ENCODE peak calls at places on chromosomes 2 and 18, in five cellular contexts. T is IMR-90, J is sciatic nerve, Z is hypothalamus, H is nephron progenitor cell. M is an unnamed sample.

GRCh38 chr18:56973487-56973886 is 173.4 kb upstream of the BOD1L2 start:
- DNase-seq in T (peak), J (no peak), Z (no peak), H (no peak), M (no peak)

GRCh38 chr18:38611036-38611964 is 1045.7 kb upstream of the CELF4 start:
- DNase-seq in T (no peak), J (no peak), Z (no peak), H (no peak), M (peak)

GRCh38 chr18:40852406-40852805 is 1102.6 kb upstream of the PIK3C3 start:
- DNase-seq in T (no peak), J (no peak), Z (no peak), H (no peak), M (no peak)

GRCh38 chr18:54692463-54692862 is 101.4 kb downstream of the DYNAP start:
- DNase-seq in T (no peak), J (no peak), Z (no peak), H (no peak), M (no peak)

GRCh38 chr2:127174176-127174575 is 45.9 kb downstream of the CYP27C1 start:
- DNase-seq in T (peak), J (peak), Z (no peak), H (no peak), M (no peak)

GRCh38 chr2:42974697-42975357 is 182.4 kb upstream of the HAAO start:
- DNase-seq in T (peak), J (peak), Z (peak), H (peak), M (peak)

GRCh38 chr2:1548910-1549673 is 135.8 kb downstream of the TPO start:
- DNase-seq in T (peak), J (no peak), Z (no peak), H (no peak), M (no peak)

GRCh38 chr2:68320118-68320641 is 431 bp upstream of the CNRIP1 start:
- DNase-seq in T (no peak), J (no peak), Z (no peak), H (peak), M (peak)

GRCh38 chr2:216299588-216299987 is 72.7 kb downstream of the MARCHF4 start:
- DNase-seq in T (peak), J (no peak), Z (no peak), H (no peak), M (no peak)

GRCh38 chr18:50458796-50459195 is 84.0 kb downstream of the SKA1 start:
- DNase-seq in T (no peak), J (no peak), Z (no peak), H (no peak), M (no peak)

GRCh38 chr2:54904836-54905235 is 145.4 kb downstream of the RTN4 start:
- DNase-seq in T (no peak), J (no peak), Z (no peak), H (no peak), M (no peak)

GRCh38 chr18:48263913-48264506 is 145.2 kb downstream of the ZBTB7C start:
- DNase-seq in T (no peak), J (no peak), Z (no peak), H (no peak), M (peak)

GRCh38 chr2:36294290-36294689 is 61.3 kb upstream of the CRIM1 start:
- DNase-seq in T (no peak), J (no peak), Z (no peak), H (no peak), M (peak)

GRCh38 chr2:189210250-189211075 is 30.9 kb upstream of the COL5A2 start:
- DNase-seq in T (peak), J (peak), Z (no peak), H (no peak), M (no peak)

GRCh38 chr2:216298719-216299118 is 73.6 kb downstream of the MARCHF4 start:
- DNase-seq in T (peak), J (no peak), Z (no peak), H (no peak), M (no peak)

GRCh38 chr2:37645363-37645762 is 26.1 kb downstream of the CDC42EP3 start:
- DNase-seq in T (peak), J (no peak), Z (no peak), H (no peak), M (peak)

GRCh38 chr18:59426855-59427254 is 67.8 kb upstream of the LMAN1 start:
- DNase-seq in T (no peak), J (no peak), Z (no peak), H (no peak), M (no peak)

GRCh38 chr2:182241936-182242335 is 184.9 kb downstream of the PDE1A start:
- DNase-seq in T (peak), J (no peak), Z (no peak), H (no peak), M (no peak)

GRCh38 chr2:406876-407275 is 119.0 kb upstream of the ALKAL2 start:
- DNase-seq in T (no peak), J (no peak), Z (no peak), H (no peak), M (peak)

GRCh38 chr2:50594233-50594632 is 437.7 kb downstream of the NRXN1 start:
- DNase-seq in T (no peak), J (no peak), Z (no peak), H (no peak), M (no peak)

GRCh38 chr2:121093735-121094520 is 191.1 kb downstream of the TFCP2L1 start:
- DNase-seq in T (peak), J (no peak), Z (no peak), H (no peak), M (no peak)

GRCh38 chr18:46337206-46337710 is 233.1 kb downstream of the HAUS1 start:
- DNase-seq in T (no peak), J (no peak), Z (no peak), H (no peak), M (no peak)

GRCh38 chr2:109410021-109410815 is 203.5 kb downstream of the SEPTIN10 start:
- DNase-seq in T (peak), J (no peak), Z (no peak), H (peak), M (no peak)

GRCh38 chr2:28164280-28164801 is 228.3 kb upstream of the FOSL2 start:
- DNase-seq in T (peak), J (no peak), Z (no peak), H (no peak), M (no peak)

GRCh38 chr2:184599054-184599874 is 935 bp downstream of the ZNF804A start:
- DNase-seq in T (peak), J (no peak), Z (no peak), H (no peak), M (peak)

GRCh38 chr2:134320930-134321329 is 67.1 kb downstream of the MGAT5 start:
- DNase-seq in T (no peak), J (no peak), Z (no peak), H (no peak), M (no peak)

GRCh38 chr2:163682695-163683094 is 53.1 kb downstream of the FIGN start:
- DNase-seq in T (peak), J (no peak), Z (no peak), H (no peak), M (no peak)

GRCh38 chr2:105612049-105612448 is 132.7 kb upstream of the NCK2 start:
- DNase-seq in T (no peak), J (no peak), Z (no peak), H (no peak), M (no peak)

GRCh38 chr18:55048892-55049291 is 89.6 kb upstream of the CCDC68 start:
- DNase-seq in T (peak), J (no peak), Z (no peak), H (no peak), M (no peak)

GRCh38 chr18:35942133-35942532 is 30.3 kb upstream of the RMP24 start:
- DNase-seq in T (no peak), J (no peak), Z (no peak), H (no peak), M (no peak)

GRCh38 chr2:54052825-54053718 is 62.3 kb upstream of the ACYP2 start:
- DNase-seq in T (no peak), J (no peak), Z (no peak), H (no peak), M (peak)

GRCh38 chr2:135985826-135986393 is 484 bp upstream of the DARS1 start:
- DNase-seq in T (no peak), J (no peak), Z (no peak), H (no peak), M (peak)

GRCh38 chr18:398866-399637 is 101.4 kb downstream of the COLEC12 start:
- DNase-seq in T (no peak), J (no peak), Z (no peak), H (no peak), M (no peak)

GRCh38 chr2:193988784-193989183 is 1668.2 kb upstream of the SLC39A10 start:
- DNase-seq in T (no peak), J (no peak), Z (no peak), H (no peak), M (no peak)

GRCh38 chr2:106105151-106105922 is 88.8 kb downstream of the UXS1 start:
- DNase-seq in T (no peak), J (no peak), Z (no peak), H (no peak), M (no peak)

GRCh38 chr2:114108819-114109416 is 219.0 kb downstream of the ACTR3 start:
- DNase-seq in T (no peak), J (no peak), Z (no peak), H (peak), M (no peak)

GRCh38 chr2:164969909-164970690 is 14.8 kb upstream of the SLC38A11 start:
- DNase-seq in T (no peak), J (no peak), Z (no peak), H (no peak), M (no peak)

GRCh38 chr18:31648458-31648857 is 35.9 kb downstream of the B4GALT6 start:
- DNase-seq in T (no peak), J (no peak), Z (no peak), H (no peak), M (no peak)